ENCODE peak calls at places on chromosomes 5 and 9, in seven cellular contexts. Z, W, C, F, E, Y and B are unnamed samples.

GRCh38 chr5:175202461-175203065 is 241.4 kb downstream of the DRD1 start:
- DNase-seq in Z (no peak), W (peak; percentile 24), C (no peak), F (peak; percentile 80), E (peak; percentile 46), Y (no peak), B (peak; percentile 79)

GRCh38 chr9:130330202-130330601 is 64.6 kb downstream of the HMCN2 start:
- DNase-seq in Z (no peak), W (no peak), C (no peak), F (no peak), E (no peak), Y (no peak), B (no peak)

GRCh38 chr5:177426566-177427210 is at the start of gene GRK6:
- DNase-seq in Z (peak; percentile 81), W (peak; percentile 38), C (peak; percentile 72), F (peak; percentile 50), E (no peak), Y (peak; percentile 91), B (no peak)

GRCh38 chr5:150789943-150790611 is 11.5 kb downstream of the SMIM3 start:
- DNase-seq in Z (no peak), W (no peak), C (peak; percentile 61), F (peak; percentile 87), E (no peak), Y (peak; percentile 66), B (peak; percentile 100)

GRCh38 chr5:148776780-148777179 is 49.6 kb upstream of the ADRB2 start:
- DNase-seq in Z (no peak), W (peak; percentile 41), C (no peak), F (peak; percentile 26), E (no peak), Y (peak; percentile 68), B (peak; percentile 80)

GRCh38 chr5:40441733-40442132 is 238.0 kb upstream of the PTGER4 start:
- DNase-seq in Z (no peak), W (no peak), C (no peak), F (no peak), E (no peak), Y (no peak), B (no peak)

GRCh38 chr5:127942246-127943060 is 141.1 kb upstream of the SLC12A2 start:
- DNase-seq in Z (no peak), W (no peak), C (no peak), F (no peak), E (no peak), Y (no peak), B (peak; percentile 35)

GRCh38 chr9:84671651-84672467 is 2.3 kb downstream of the NTRK2 start:
- DNase-seq in Z (no peak), W (no peak), C (no peak), F (no peak), E (no peak), Y (peak; percentile 29), B (no peak)

GRCh38 chr5:77696120-77696519 is 57.6 kb upstream of the OTP start:
- DNase-seq in Z (no peak), W (no peak), C (no peak), F (no peak), E (no peak), Y (no peak), B (no peak)

GRCh38 chr9:99565203-99565602 is 256.5 kb upstream of the NR4A3 start:
- DNase-seq in Z (no peak), W (no peak), C (no peak), F (no peak), E (no peak), Y (no peak), B (no peak)

GRCh38 chr5:113140837-113141661 is 164.5 kb downstream of the DCP2 start:
- DNase-seq in Z (no peak), W (no peak), C (no peak), F (no peak), E (no peak), Y (no peak), B (peak; percentile 86)

GRCh38 chr5:172479034-172479783 is 24.9 kb upstream of the SH3PXD2B start:
- DNase-seq in Z (peak; percentile 82), W (peak; percentile 92), C (peak; percentile 53), F (peak; percentile 89), E (peak; percentile 93), Y (peak; percentile 92), B (peak; percentile 67)

GRCh38 chr5:172478256-172478655 is 23.9 kb upstream of the SH3PXD2B start:
- DNase-seq in Z (no peak), W (no peak), C (no peak), F (no peak), E (no peak), Y (no peak), B (no peak)

GRCh38 chr5:172477466-172477865 is 23.1 kb upstream of the SH3PXD2B start:
- DNase-seq in Z (no peak), W (no peak), C (no peak), F (no peak), E (no peak), Y (no peak), B (peak; percentile 22)

GRCh38 chr5:172481011-172481410 is 26.7 kb upstream of the SH3PXD2B start:
- DNase-seq in Z (no peak), W (no peak), C (no peak), F (no peak), E (no peak), Y (no peak), B (no peak)

GRCh38 chr5:172479784-172480115 is 25.4 kb upstream of the SH3PXD2B start:
- DNase-seq in Z (no peak), W (no peak), C (no peak), F (no peak), E (no peak), Y (no peak), B (no peak)
- H3K4me1 ChIP-seq in Z (peaks cover 5% of the 10 kb centered on the region), W (no peaks in the 10 kb centered on the region), C (no peaks in the 10 kb centered on the region), F (no peaks in the 10 kb centered on the region), E (no peaks in the 10 kb centered on the region), Y (peaks cover 4% of the 10 kb centered on the region), B (no peaks in the 10 kb centered on the region)

DNA sequence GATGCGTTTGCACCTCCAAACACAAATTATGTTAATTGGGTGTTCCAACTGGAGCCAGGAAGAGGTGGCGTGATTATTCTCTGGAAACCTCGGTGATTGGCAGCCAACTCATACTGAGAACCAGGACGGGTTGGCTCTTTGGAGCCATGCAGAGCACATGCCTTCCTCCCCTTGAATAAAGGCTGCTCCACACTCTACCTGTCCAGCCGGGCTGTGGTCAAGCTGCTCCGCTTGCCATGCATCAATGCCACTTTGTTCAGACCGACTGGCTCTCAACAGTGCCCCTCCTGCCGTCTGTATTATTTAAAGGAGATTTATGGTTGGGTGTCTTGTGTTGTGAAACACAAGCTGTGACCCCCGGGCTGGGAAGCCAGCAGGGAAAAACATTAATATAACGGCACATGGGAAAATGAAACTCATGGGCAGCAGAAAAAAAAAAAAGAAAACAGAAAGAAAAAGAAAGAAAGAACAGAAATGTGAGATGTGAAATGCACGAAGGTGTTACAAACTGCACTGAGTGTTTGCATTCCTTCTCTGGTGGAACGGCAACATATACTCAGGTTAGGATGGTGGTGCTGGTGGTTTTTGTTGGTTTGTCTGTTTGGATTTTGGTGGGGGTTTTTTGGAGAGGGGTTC is 190.9 kb downstream of the EBF1 start:
- DNase-seq in Z (no peak), W (no peak), C (no peak), F (no peak), E (no peak), Y (peak; percentile 43), B (no peak)
- H3K4me1 ChIP-seq in Z (no peaks in the 10 kb centered on the region), W (peaks cover 10% of the 10 kb centered on the region), C (no peaks in the 10 kb centered on the region), F (no peaks in the 10 kb centered on the region), E (no peaks in the 10 kb centered on the region), Y (no peaks in the 10 kb centered on the region), B (no peaks in the 10 kb centered on the region)

GRCh38 chr9:131728961-131729360 is 10.9 kb downstream of the RAPGEF1 start:
- DNase-seq in Z (no peak), W (no peak), C (peak; percentile 62), F (no peak), E (peak; percentile 24), Y (no peak), B (no peak)
- H3K4me1 ChIP-seq in Z (peaks cover 81% of the 10 kb centered on the region), W (peaks cover 57% of the 10 kb centered on the region), C (peaks cover 85% of the 10 kb centered on the region), F (peaks cover 64% of the 10 kb centered on the region), E (peaks cover 18% of the 10 kb centered on the region), Y (peaks cover 42% of the 10 kb centered on the region), B (peaks cover 43% of the 10 kb centered on the region)

GRCh38 chr5:104754311-104754995 is 1191.9 kb upstream of the NUDT12 start:
- DNase-seq in Z (no peak), W (no peak), C (no peak), F (no peak), E (no peak), Y (no peak), B (no peak)
- H3K4me1 ChIP-seq in Z (no peaks in the 10 kb centered on the region), W (no peaks in the 10 kb centered on the region), C (no peaks in the 10 kb centered on the region), F (no peaks in the 10 kb centered on the region), E (no peaks in the 10 kb centered on the region), Y (no peaks in the 10 kb centered on the region), B (no peaks in the 10 kb centered on the region)

GRCh38 chr9:129218918-129219317 is 40.9 kb upstream of the IER5L start:
- DNase-seq in Z (no peak), W (no peak), C (no peak), F (no peak), E (no peak), Y (no peak), B (no peak)
- H3K4me1 ChIP-seq in Z (no peaks in the 10 kb centered on the region), W (no peaks in the 10 kb centered on the region), C (peaks cover 24% of the 10 kb centered on the region), F (peaks cover 4% of the 10 kb centered on the region), E (peaks cover 28% of the 10 kb centered on the region), Y (peaks cover 3% of the 10 kb centered on the region), B (no peaks in the 10 kb centered on the region)

DNA sequence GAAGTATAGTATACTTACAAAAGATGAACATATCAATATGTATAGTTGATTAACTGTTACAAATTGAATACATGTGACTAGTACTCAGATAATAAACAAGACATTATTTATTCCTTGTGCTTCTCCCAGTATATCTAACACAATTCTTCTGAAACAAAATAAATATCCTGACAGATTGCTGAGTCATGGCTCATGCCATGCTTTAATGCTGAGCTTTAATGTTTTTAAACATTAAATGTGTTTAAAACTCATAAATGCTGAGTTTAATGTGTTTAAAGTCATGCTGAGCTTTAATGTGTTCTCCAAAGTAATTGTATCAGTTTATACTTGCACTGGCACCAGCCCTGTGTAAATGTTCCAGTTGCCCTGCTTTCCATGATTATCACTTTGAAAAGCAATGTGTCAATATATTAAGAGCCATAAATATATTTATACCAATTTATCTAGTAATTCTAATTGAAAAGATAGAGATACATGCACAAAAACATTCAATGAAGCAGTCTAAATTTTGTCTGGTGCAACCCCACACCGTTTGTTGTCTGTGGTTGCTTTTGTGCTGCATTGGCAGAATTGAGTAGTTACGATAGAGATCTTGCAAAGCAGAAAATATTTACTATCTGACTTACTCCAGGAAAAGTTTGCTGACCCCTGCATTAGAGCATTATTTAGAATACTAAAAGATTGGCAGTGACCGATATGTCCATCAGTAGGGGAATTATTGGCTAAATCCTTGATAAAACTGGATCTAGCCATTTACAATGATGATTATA is 15.7 kb downstream of the KIAA1958 start:
- DNase-seq in Z (no peak), W (no peak), C (no peak), F (no peak), E (no peak), Y (no peak), B (no peak)
- H3K4me1 ChIP-seq in Z (peaks cover 6% of the 10 kb centered on the region), W (peaks cover 29% of the 10 kb centered on the region), C (no peaks in the 10 kb centered on the region), F (peaks cover 45% of the 10 kb centered on the region), E (peaks cover 4% of the 10 kb centered on the region), Y (peaks cover 4% of the 10 kb centered on the region), B (no peaks in the 10 kb centered on the region)